ENCODE peak calls at places on chromosomes 5 and 9, in six cellular contexts. R is Peyer's patch; A is ovary; S is IMR-90; M is dorsolateral prefrontal cortex; X is CD8-positive, alpha-beta T cell. O is an unnamed sample.

GRCh38 chr5:33588654-33589372 is 148.0 kb downstream of the TARS1 start:
- DNase-seq in M (no peak), S (no peak), R (peak; percentile 16), X (no peak), A (no peak), O (peak; percentile 1)

GRCh38 chr9:37197158-37198033 is 77.0 kb downstream of the ZCCHC7 start:
- DNase-seq in R (peak; percentile 63), M (no peak), X (no peak), A (no peak), S (peak; percentile 77), O (no peak)

GRCh38 chr9:133960568-133961129 is 31.5 kb downstream of the VAV2 start:
- DNase-seq in R (no peak), A (no peak), X (no peak), S (no peak), M (no peak), O (no peak)

GRCh38 chr9:125634040-125634717 is 72.8 kb downstream of the MAPKAP1 start:
- DNase-seq in A (no peak), X (no peak), M (no peak), S (peak; percentile 40), R (no peak), O (no peak)

GRCh38 chr5:77893225-77893860 is 117.2 kb upstream of the TBCA start:
- DNase-seq in X (no peak), M (no peak), R (no peak), A (no peak), S (peak; percentile 99), O (no peak)

GRCh38 chr9:107390319-107390718 is 99.2 kb downstream of the KLF4 start:
- DNase-seq in A (no peak), X (no peak), S (no peak), R (no peak), M (no peak), O (no peak)

GRCh38 chr9:12718482-12719026 is 25.4 kb downstream of the TYRP1 start:
- DNase-seq in S (peak; percentile 44), R (no peak), X (no peak), A (no peak), M (peak; percentile 60), O (no peak)

GRCh38 chr9:17750285-17750684 is 171.4 kb downstream of the SH3GL2 start:
- DNase-seq in X (no peak), M (no peak), S (no peak), R (no peak), A (no peak), O (no peak)

GRCh38 chr5:178418471-178419010 is 171.7 kb downstream of the COL23A1 start:
- DNase-seq in M (peak; percentile 16), R (no peak), A (no peak), X (no peak), S (no peak), O (no peak)

GRCh38 chr5:23257656-23258055 is 249.8 kb upstream of the PRDM9 start:
- DNase-seq in M (no peak), X (no peak), A (no peak), R (no peak), S (no peak), O (no peak)

GRCh38 chr9:14887149-14887548 is 23.1 kb downstream of the FREM1 start:
- DNase-seq in R (no peak), A (no peak), X (no peak), S (no peak), M (no peak), O (no peak)

GRCh38 chr5:150599917-150600511 is 40.4 kb upstream of the SYNPO start:
- DNase-seq in X (no peak), A (peak; percentile 83), R (peak; percentile 36), M (peak; percentile 30), S (peak; percentile 86), O (peak; percentile 49)

GRCh38 chr9:114592356-114592755 is 4.8 kb downstream of the ATP6V1G1 start:
- DNase-seq in M (no peak), S (peak; percentile 49), R (peak; percentile 76), X (peak; percentile 31), A (no peak), O (no peak)

GRCh38 chr5:59034498-59035186 is 451.8 kb downstream of the RAB3C start:
- DNase-seq in A (no peak), R (no peak), S (peak; percentile 77), M (no peak), X (no peak), O (no peak)

GRCh38 chr9:126474786-126475485 is 138.8 kb upstream of the LMX1B start:
- DNase-seq in R (no peak), M (no peak), S (peak; percentile 69), X (no peak), A (no peak), O (no peak)

GRCh38 chr5:31770157-31770556 is 131.2 kb downstream of the PDZD2 start:
- DNase-seq in A (no peak), S (no peak), M (no peak), X (no peak), R (no peak), O (no peak)

GRCh38 chr5:32942225-32942989 is 231.3 kb downstream of the NPR3 start:
- DNase-seq in A (no peak), S (peak; percentile 13), X (no peak), R (no peak), M (no peak), O (no peak)

GRCh38 chr5:57172466-57172961 is 1.3 kb upstream of the GPBP1 start:
- DNase-seq in R (peak; percentile 43), S (no peak), M (no peak), X (no peak), A (no peak), O (no peak)

GRCh38 chr5:26034813-26035212 is 1003.6 kb downstream of the CDH9 start:
- DNase-seq in R (no peak), X (no peak), S (no peak), M (no peak), A (no peak), O (no peak)

GRCh38 chr5:141359790-141360426 is at the start of gene PCDHGB2:
- DNase-seq in X (no peak), A (no peak), M (no peak), R (no peak), S (peak; percentile 64), O (no peak)

GRCh38 chr9:21324040-21324439 is 11.2 kb downstream of the KLHL9 start:
- DNase-seq in X (no peak), R (no peak), M (no peak), A (no peak), S (no peak), O (no peak)

GRCh38 chr5:38462972-38463633 is 93.3 kb downstream of the LIFR start:
- DNase-seq in M (no peak), R (no peak), X (no peak), A (no peak), S (peak; percentile 65), O (no peak)

GRCh38 chr5:159650803-159651202 is 265.5 kb upstream of the ADRA1B start:
- DNase-seq in A (no peak), S (no peak), R (no peak), X (no peak), M (no peak), O (no peak)

GRCh38 chr5:66595877-66596790 is at the start of gene MAST4:
- DNase-seq in S (peak; percentile 67), A (peak; percentile 95), M (peak; percentile 81), R (peak; percentile 76), X (no peak), O (peak; percentile 59)

GRCh38 chr5:143440448-143441102 is 37.1 kb upstream of the NR3C1 start:
- DNase-seq in S (no peak), A (no peak), R (no peak), M (no peak), X (no peak), O (no peak)

GRCh38 chr5:170132642-170133448 is 27.1 kb downstream of the FOXI1 start:
- DNase-seq in X (no peak), A (no peak), R (no peak), M (no peak), S (peak; percentile 44), O (no peak)

GRCh38 chr5:105616599-105616998 is 2054.0 kb upstream of the NUDT12 start:
- DNase-seq in S (no peak), A (no peak), R (no peak), X (no peak), M (no peak), O (no peak)

GRCh38 chr9:96476013-96476412 is 26.0 kb downstream of the HABP4 start:
- DNase-seq in R (no peak), A (no peak), X (no peak), S (no peak), M (no peak), O (no peak)

GRCh38 chr5:8826491-8826890 is 719.4 kb downstream of the SEMA5A start:
- DNase-seq in R (no peak), X (no peak), A (no peak), M (no peak), S (no peak), O (no peak)

GRCh38 chr9:8365466-8366160 is 566.0 kb upstream of the DMAC1 start:
- DNase-seq in X (no peak), R (no peak), M (no peak), S (no peak), A (no peak), O (no peak)
- H3K27ac ChIP-seq in X (no peak overlapping the region), R (no peak overlapping the region), M (peak overlapping the region; percentile 57), S (no peak overlapping the region), A (no peak overlapping the region), O (peak overlapping the region; percentile 32)

GRCh38 chr9:127912882-127913281 is 4.0 kb downstream of the ST6GALNAC4 start:
- DNase-seq in A (no peak), R (no peak), S (no peak), M (no peak), X (no peak), O (no peak)
- H3K27ac ChIP-seq in A (no peak overlapping the region), R (peak overlapping the region; percentile 65), S (no peak overlapping the region), M (no peak overlapping the region), X (no peak overlapping the region), O (no peak overlapping the region)

GRCh38 chr9:120475341-120475740 is 104.6 kb downstream of the CDK5RAP2 start:
- DNase-seq in A (peak; percentile 57), R (no peak), X (no peak), M (no peak), S (peak; percentile 52), O (no peak)

GRCh38 chr9:120477534-120478001 is 102.4 kb downstream of the CDK5RAP2 start:
- DNase-seq in R (no peak), X (no peak), S (peak; percentile 90), A (peak; percentile 48), M (peak; percentile 54), O (peak; percentile 31)

GRCh38 chr9:120480707-120481106 is 99.3 kb downstream of the CDK5RAP2 start:
- DNase-seq in A (no peak), M (no peak), S (no peak), X (no peak), R (no peak), O (no peak)

GRCh38 chr9:120481248-120481647 is 98.7 kb downstream of the CDK5RAP2 start:
- DNase-seq in R (no peak), M (no peak), A (no peak), S (no peak), X (no peak), O (no peak)

DNA sequence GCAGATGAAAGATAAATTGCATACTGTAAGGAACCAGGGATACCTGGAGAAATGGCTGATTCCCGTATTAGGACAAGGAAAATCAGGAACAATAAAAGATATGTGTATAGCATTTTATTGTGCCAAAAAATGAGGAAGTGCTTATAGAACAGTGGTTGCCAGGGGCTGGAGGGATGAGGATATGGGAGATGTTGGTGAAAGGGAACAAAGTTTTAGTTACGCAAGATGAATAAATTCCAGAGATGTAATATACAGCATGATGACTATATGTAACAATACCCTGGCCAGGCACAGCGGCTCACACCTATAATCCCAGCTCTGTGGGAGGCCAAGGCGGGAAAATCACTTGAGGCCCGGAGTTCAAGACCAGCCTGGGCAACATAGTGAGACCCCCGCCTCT is 101.8 kb downstream of the CDK5RAP2 start:
- DNase-seq in A (no peak), R (no peak), X (no peak), M (no peak), S (peak; percentile 32), O (no peak)
- H3K27ac ChIP-seq in A (no peak overlapping the region), R (no peak overlapping the region), X (no peak overlapping the region), M (no peak overlapping the region), S (no peak overlapping the region), O (no peak overlapping the region)

GRCh38 chr5:132295505-132296411 is 1.6 kb downstream of the SLC22A4 start:
- DNase-seq in X (no peak), A (no peak), R (no peak), M (no peak), S (no peak), O (no peak)
- H3K27ac ChIP-seq in X (no peak overlapping the region), A (peak overlapping the region; percentile 100), R (no peak overlapping the region), M (no peak overlapping the region), S (peak overlapping the region; percentile 48), O (no peak overlapping the region)